ENCODE peak calls at places on chromosomes 13 and 19, in five cellular contexts. Q is psoas muscle, J is heart right ventricle, I is small intestine, Z is body of pancreas. G is an unnamed sample. For H3K4me1, the result is how much of the 10 kb centered on the place peaks cover.

GRCh38 chr13:106471957-106472543 is 63.4 kb downstream of the EFNB2 start:
- DNase-seq in J (peak), I (peak), Z (no peak), Q (no peak), G (peak)

GRCh38 chr19:53903055-53903680 is 5.9 kb upstream of the CACNG7 start:
- DNase-seq in Q (peak), Z (no peak), J (peak), I (peak), G (no peak)

GRCh38 chr13:93244141-93244917 is 17.7 kb downstream of the GPC6 start:
- DNase-seq in J (no peak), Z (no peak), Q (no peak), I (no peak), G (no peak)

GRCh38 chr13:87274209-87274819 is 396.9 kb upstream of the SLITRK5 start:
- DNase-seq in J (peak), Z (peak), Q (no peak), I (peak), G (no peak)

GRCh38 chr13:39273953-39274352 is 235.7 kb downstream of the NHLRC3 start:
- DNase-seq in Z (no peak), J (no peak), I (peak), Q (no peak), G (no peak)

GRCh38 chr13:113927661-113928581 is 46.0 kb downstream of the C13orf46 start:
- DNase-seq in Q (peak), J (peak), Z (no peak), I (no peak), G (peak)

GRCh38 chr19:41892173-41892902 is 9.4 kb downstream of the ARHGEF1 start:
- DNase-seq in Q (no peak), Z (no peak), J (no peak), I (no peak), G (no peak)

GRCh38 chr19:32809754-32810153 is 59.8 kb downstream of the SLC7A9 start:
- DNase-seq in Z (no peak), I (peak), J (no peak), Q (no peak), G (no peak)

GRCh38 chr13:70339738-70340137 is 231.5 kb upstream of the KLHL1 start:
- DNase-seq in I (peak), J (no peak), Z (peak), Q (peak), G (no peak)

GRCh38 chr19:53642381-53643099 is 10.7 kb downstream of the DPRX start:
- DNase-seq in Z (no peak), Q (no peak), I (no peak), J (no peak), G (no peak)

GRCh38 chr13:109964164-109964563 is 177.8 kb upstream of the IRS2 start:
- DNase-seq in J (no peak), Z (no peak), I (no peak), Q (no peak), G (no peak)

GRCh38 chr13:43087960-43088580 is 64.7 kb downstream of the DNAJC15 start:
- DNase-seq in I (peak), Q (no peak), Z (no peak), J (no peak), G (no peak)

GRCh38 chr19:10122066-10122465 is 2.4 kb upstream of the EIF3G start:
- DNase-seq in I (no peak), Q (no peak), Z (no peak), J (no peak), G (no peak)

GRCh38 chr19:10230904-10231623 is at the start of gene S1PR2:
- DNase-seq in Q (peak), J (peak), I (peak), Z (peak), G (no peak)

GRCh38 chr13:24629320-24629719 is 50.9 kb upstream of the ATP12A start:
- DNase-seq in Z (no peak), J (no peak), I (no peak), Q (no peak), G (no peak)

GRCh38 chr13:65585346-65585745 is 1644.8 kb downstream of the PCDH9 start:
- DNase-seq in Q (no peak), I (no peak), J (no peak), Z (no peak), G (no peak)

GRCh38 chr19:6890938-6891337 is 3.6 kb downstream of the ADGRE1 start:
- DNase-seq in Q (no peak), Z (no peak), J (no peak), I (no peak), G (no peak)

GRCh38 chr13:76425930-76426329 is 460.3 kb downstream of the KCTD12 start:
- DNase-seq in Q (no peak), I (no peak), Z (no peak), J (peak), G (no peak)

GRCh38 chr19:41657157-41657556 is 30.3 kb upstream of the CEACAM4 start:
- DNase-seq in Z (no peak), J (no peak), I (no peak), Q (no peak), G (no peak)

GRCh38 chr19:50269653-50270052 is 59.5 kb downstream of the KCNC3 start:
- DNase-seq in Z (no peak), Q (no peak), J (no peak), I (no peak), G (no peak)
- H3K4me1 ChIP-seq in Z (under half), Q (under half), J (under half), I (under half), G (under half)

GRCh38 chr13:40657307-40657706 is 9.1 kb downstream of the FOXO1 start:
- DNase-seq in Z (no peak), Q (no peak), J (no peak), I (no peak), G (no peak)
- H3K4me1 ChIP-seq in Z (half or more), Q (half or more), J (under half), I (under half), G (under half)

DNA sequence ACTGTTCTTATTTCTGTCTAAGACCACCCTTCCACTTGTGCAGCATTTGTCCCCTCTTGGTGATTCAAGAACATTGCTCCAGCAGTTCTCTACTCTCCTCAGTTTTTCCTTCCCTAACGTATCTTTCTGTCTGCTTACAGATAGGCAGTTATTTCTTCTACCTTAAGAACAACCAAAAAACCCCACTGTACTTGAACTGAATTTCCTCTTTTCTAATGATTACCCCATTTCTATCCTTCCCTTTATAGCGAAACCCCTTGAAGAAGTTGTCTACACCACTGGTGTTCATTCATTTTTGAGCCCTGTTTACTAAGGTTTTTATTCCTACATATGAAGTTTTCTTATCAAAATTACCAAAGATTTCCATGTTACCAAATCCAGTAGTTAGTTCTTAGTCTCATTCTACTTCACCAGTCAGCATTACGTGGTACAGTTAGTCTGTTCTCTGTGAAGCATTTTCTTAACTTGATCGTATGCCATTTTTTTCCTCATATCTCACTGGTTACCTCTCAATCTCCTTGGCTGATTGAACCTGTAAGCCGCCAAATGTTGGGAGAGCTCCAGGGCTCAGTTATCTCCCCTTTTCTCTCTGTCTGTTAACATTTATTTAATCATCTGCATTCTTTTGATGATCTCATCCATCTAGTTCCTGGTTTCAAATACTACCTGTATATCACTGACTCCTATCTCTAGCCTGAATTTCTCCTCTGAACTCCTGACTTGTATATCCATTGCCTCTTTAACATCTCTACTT is 9.0 kb downstream of the LSM14A start:
- DNase-seq in I (no peak), J (no peak), Q (no peak), Z (no peak), G (no peak)
- H3K4me1 ChIP-seq in I (under half), J (half or more), Q (half or more), Z (half or more), G (half or more)

GRCh38 chr13:73492811-73493210 is 434.0 kb downstream of the KLF5 start:
- DNase-seq in Q (no peak), I (no peak), Z (no peak), J (no peak), G (no peak)

GRCh38 chr13:73499685-73500084 is 440.9 kb downstream of the KLF5 start:
- DNase-seq in Z (no peak), I (peak), J (no peak), Q (no peak), G (no peak)

GRCh38 chr13:73497430-73497829 is 438.6 kb downstream of the KLF5 start:
- DNase-seq in Q (no peak), Z (no peak), I (no peak), J (no peak), G (no peak)

GRCh38 chr13:73496711-73497110 is 437.9 kb downstream of the KLF5 start:
- DNase-seq in Q (no peak), J (no peak), Z (no peak), I (no peak), G (no peak)
- H3K4me1 ChIP-seq in Q (under half), J (under half), Z (under half), I (under half), G (under half)